ENCODE peak calls at places on chromosomes 5 and 9, in four cellular contexts. N, T, A and Q are unnamed samples.

GRCh38 chr5:98309785-98310566 is 463.5 kb upstream of the RGMB start:
- DNase-seq in T (peak; percentile 91), N (peak; percentile 99), A (no peak), Q (peak; percentile 72)

GRCh38 chr9:22203371-22204138 is 194.4 kb upstream of the CDKN2B start:
- DNase-seq in N (no peak), A (no peak), T (no peak), Q (no peak)

GRCh38 chr5:84362061-84362720 is 22.5 kb downstream of the EDIL3 start:
- DNase-seq in N (no peak), A (no peak), T (no peak), Q (no peak)

GRCh38 chr5:29950416-29951145 is 1242.9 kb upstream of the CDH6 start:
- DNase-seq in A (no peak), N (no peak), T (no peak), Q (no peak)

GRCh38 chr5:168313596-168314204 is 22.3 kb downstream of the WWC1 start:
- DNase-seq in A (no peak), N (no peak), T (peak; percentile 52), Q (no peak)

GRCh38 chr5:68406767-68407232 is 191.2 kb downstream of the PIK3R1 start:
- DNase-seq in N (no peak), T (no peak), A (no peak), Q (no peak)

GRCh38 chr9:125683486-125683885 is 23.5 kb downstream of the MAPKAP1 start:
- DNase-seq in T (peak; percentile 27), N (peak; percentile 68), A (no peak), Q (peak; percentile 53)

GRCh38 chr5:72486371-72486770 is 20.8 kb downstream of the ZNF366 start:
- DNase-seq in T (peak; percentile 75), N (no peak), A (no peak), Q (no peak)

GRCh38 chr9:76198336-76198735 is 195.9 kb downstream of the RFK start:
- DNase-seq in T (peak; percentile 14), A (no peak), N (no peak), Q (no peak)

GRCh38 chr9:36808246-36808645 is 225.8 kb downstream of the PAX5 start:
- DNase-seq in T (no peak), A (no peak), N (no peak), Q (no peak)

GRCh38 chr5:134989291-134989830 is 21.7 kb downstream of the CATSPER3 start:
- DNase-seq in N (peak; percentile 8), A (no peak), T (peak; percentile 8), Q (no peak)

GRCh38 chr9:128420060-128420650 is 502 bp upstream of the CERCAM start:
- DNase-seq in N (no peak), T (no peak), A (peak; percentile 74), Q (no peak)

GRCh38 chr9:132486706-132487350 is 76.8 kb downstream of the CFAP77 start:
- DNase-seq in T (no peak), N (no peak), A (peak; percentile 69), Q (no peak)

GRCh38 chr5:174327317-174327864 is 281.9 kb downstream of the NSG2 start:
- DNase-seq in N (peak; percentile 28), T (peak; percentile 37), A (no peak), Q (peak; percentile 56)

GRCh38 chr9:120412425-120412951 is 167.5 kb downstream of the CDK5RAP2 start:
- DNase-seq in N (no peak), T (peak; percentile 46), A (no peak), Q (peak; percentile 47)

GRCh38 chr9:99819123-99819483 is 2.6 kb upstream of the NR4A3 start:
- DNase-seq in T (no peak), A (no peak), N (no peak), Q (no peak)

GRCh38 chr5:73273379-73274050 is 100.5 kb downstream of the TMEM174 start:
- DNase-seq in T (no peak), N (no peak), A (no peak), Q (no peak)

GRCh38 chr5:148268556-148268955 is at the start of gene SPINK13:
- DNase-seq in N (peak; percentile 43), A (no peak), T (peak; percentile 71), Q (peak; percentile 65)

GRCh38 chr5:82347213-82347947 is 69.2 kb upstream of the RPS23 start:
- DNase-seq in T (no peak), N (no peak), A (no peak), Q (peak; percentile 95)

GRCh38 chr5:82164109-82164956 is 113.8 kb downstream of the RPS23 start:
- DNase-seq in A (no peak), T (no peak), N (peak; percentile 83), Q (peak; percentile 69)

GRCh38 chr9:120571443-120572257 is 8.3 kb downstream of the CDK5RAP2 start:
- DNase-seq in N (no peak), A (no peak), T (peak; percentile 84), Q (peak; percentile 92)

GRCh38 chr9:95516736-95517558 is at the start of gene PTCH1:
- DNase-seq in N (no peak), A (peak; percentile 66), T (no peak), Q (no peak)

GRCh38 chr9:104485014-104485413 is 19.0 kb upstream of the OR13F1 start:
- DNase-seq in A (no peak), N (no peak), T (no peak), Q (no peak)

GRCh38 chr9:114396558-114397218 is 8.9 kb upstream of the AKNA start:
- DNase-seq in N (no peak), A (no peak), T (peak; percentile 87), Q (no peak)

GRCh38 chr5:83337453-83338035 is 134.0 kb upstream of the VCAN start:
- DNase-seq in T (no peak), A (no peak), N (no peak), Q (no peak)

GRCh38 chr5:134468921-134469400 is 56.5 kb upstream of the JADE2 start:
- DNase-seq in N (no peak), A (no peak), T (no peak), Q (no peak)

GRCh38 chr9:126916909-126917308 is 2.3 kb downstream of the RALGPS1 start:
- DNase-seq in T (no peak), N (no peak), A (no peak), Q (no peak)

GRCh38 chr9:99966720-99967119 is 60.3 kb downstream of the STX17 start:
- DNase-seq in T (no peak), N (no peak), A (no peak), Q (peak; percentile 3)

GRCh38 chr9:125742657-125743056 is 4.5 kb upstream of the PBX3 start:
- DNase-seq in N (no peak), A (no peak), T (no peak), Q (no peak)

GRCh38 chr5:96661101-96661840 is 905 bp upstream of the CAST start:
- DNase-seq in T (no peak), A (peak; percentile 69), N (no peak), Q (no peak)